ENCODE peak calls at places on chromosomes 11 and 22, in nine cellular contexts. Y is psoas muscle, O is K562, W is astrocyte of the spinal cord, L is endodermal cell, R is adrenal gland, G is neural progenitor cell, H is AG04449, J is OCI-LY7. Q is an unnamed sample.

GRCh38 chr11:26703792-26704191 is 18.1 kb downstream of the SLC5A12 start:
- DNase-seq in J (no peak), H (no peak), G (peak; percentile 25), W (no peak), O (no peak), Y (no peak), L (no peak), R (no peak), Q (no peak)

GRCh38 chr11:50174189-50174588 is 141.5 kb downstream of the OR4C45 start:
- DNase-seq in O (no peak), L (no peak), H (peak; percentile 5), Y (no peak), R (no peak), J (no peak), W (no peak), G (no peak), Q (no peak)

GRCh38 chr22:22932512-22932941 is 44.9 kb downstream of the IGLL5 start:
- DNase-seq in W (no peak), R (no peak), G (no peak), L (no peak), Y (peak; percentile 0), O (no peak), J (peak; percentile 47), H (no peak), Q (no peak)

GRCh38 chr11:19263333-19263732 is 22.6 kb upstream of the E2F8 start:
- DNase-seq in L (no peak), H (no peak), R (no peak), Y (no peak), J (no peak), O (no peak), G (no peak), W (no peak), Q (peak; percentile 51)

GRCh38 chr11:74330065-74330858 is 18.8 kb upstream of the P4HA3 start:
- DNase-seq in R (no peak), G (no peak), L (no peak), O (no peak), H (no peak), W (peak; percentile 72), J (no peak), Y (no peak), Q (peak; percentile 55)

GRCh38 chr11:70942593-70942992 is 309.8 kb downstream of the SHANK2 start:
- DNase-seq in G (no peak), L (peak; percentile 78), J (peak; percentile 24), W (no peak), H (no peak), R (no peak), Y (no peak), O (peak; percentile 43), Q (no peak)

GRCh38 chr22:44586337-44586990 is 88.4 kb upstream of the RTL6 start:
- DNase-seq in R (no peak), L (peak; percentile 46), H (no peak), J (no peak), W (no peak), Y (no peak), O (no peak), G (no peak), Q (no peak)

GRCh38 chr11:6319001-6319878 is 1.1 kb downstream of the CAVIN3 start:
- DNase-seq in H (peak; percentile 63), J (no peak), R (peak; percentile 54), G (peak; percentile 69), W (peak; percentile 26), O (no peak), Y (peak; percentile 56), L (peak; percentile 79), Q (no peak)

GRCh38 chr11:56911312-56911711 is 77.4 kb upstream of the OR5AK2 start:
- DNase-seq in H (no peak), O (no peak), W (no peak), J (no peak), R (no peak), G (no peak), L (no peak), Y (no peak), Q (no peak)

GRCh38 chr11:133929401-133930052 is 27.2 kb downstream of the IGSF9B start:
- DNase-seq in W (no peak), H (no peak), Y (no peak), O (no peak), L (no peak), J (no peak), G (no peak), R (no peak), Q (no peak)

GRCh38 chr22:27628891-27629631 is 172.5 kb downstream of the MN1 start:
- DNase-seq in R (no peak), G (no peak), Y (no peak), W (no peak), H (no peak), O (no peak), L (no peak), J (no peak), Q (no peak)

GRCh38 chr11:60951909-60952741 is at the start of gene SLC15A3:
- DNase-seq in W (no peak), Y (peak; percentile 61), O (no peak), H (no peak), R (peak; percentile 78), G (peak; percentile 49), J (peak; percentile 86), L (peak; percentile 83), Q (no peak)

DNA sequence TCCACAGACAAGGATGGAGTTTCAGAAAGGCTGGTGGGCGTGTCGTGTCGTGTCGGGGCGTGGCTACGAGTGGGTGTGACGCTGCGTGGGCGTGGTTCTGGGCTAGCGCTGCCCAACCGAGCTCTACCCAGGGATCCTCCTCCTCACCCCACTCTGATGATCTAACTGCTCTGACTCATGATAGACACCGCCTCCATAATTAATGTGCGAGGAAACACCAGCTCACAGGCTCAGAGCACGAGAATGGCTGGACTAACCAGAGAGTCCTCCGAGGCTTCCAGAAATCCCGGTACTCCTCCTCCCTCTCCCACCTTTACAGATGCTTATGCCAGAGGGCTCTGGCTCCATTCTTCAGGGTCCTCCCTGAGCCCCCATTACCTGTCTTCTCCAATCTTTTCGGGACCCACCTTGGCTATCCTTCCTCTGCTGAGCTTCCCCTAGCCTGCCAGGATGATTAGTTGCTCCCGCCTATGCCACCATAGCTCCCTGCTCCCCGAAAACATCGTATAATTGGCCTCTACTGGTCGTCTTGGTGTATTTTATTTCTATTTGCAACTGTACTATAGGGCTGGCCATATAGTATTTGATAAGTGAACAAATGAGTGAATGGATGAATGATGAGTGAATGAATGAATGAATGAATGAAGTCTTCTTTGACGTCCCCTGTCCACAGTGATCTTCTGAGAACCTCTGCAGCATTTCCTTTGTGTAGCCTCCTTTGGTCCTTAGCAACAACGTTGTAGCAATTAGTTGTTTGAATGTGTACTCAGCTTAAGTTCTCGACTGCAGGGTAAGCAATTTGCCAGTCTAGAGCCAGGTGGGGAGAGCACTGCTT is 21.7 kb downstream of the TMPRSS13 start:
- DNase-seq in G (peak; percentile 70), L (peak; percentile 98), J (peak; percentile 34), W (peak; percentile 90), H (peak; percentile 26), O (peak; percentile 95), R (peak; percentile 96), Y (peak; percentile 84), Q (peak; percentile 84)
- H3K4me3 ChIP-seq in G (no peak overlapping the region), L (no peak overlapping the region), J (no peak overlapping the region), W (no peak overlapping the region), H (no peak overlapping the region), O (peak overlapping the region; percentile 44), R (no peak overlapping the region), Y (no peak overlapping the region), Q (no peak overlapping the region)

DNA sequence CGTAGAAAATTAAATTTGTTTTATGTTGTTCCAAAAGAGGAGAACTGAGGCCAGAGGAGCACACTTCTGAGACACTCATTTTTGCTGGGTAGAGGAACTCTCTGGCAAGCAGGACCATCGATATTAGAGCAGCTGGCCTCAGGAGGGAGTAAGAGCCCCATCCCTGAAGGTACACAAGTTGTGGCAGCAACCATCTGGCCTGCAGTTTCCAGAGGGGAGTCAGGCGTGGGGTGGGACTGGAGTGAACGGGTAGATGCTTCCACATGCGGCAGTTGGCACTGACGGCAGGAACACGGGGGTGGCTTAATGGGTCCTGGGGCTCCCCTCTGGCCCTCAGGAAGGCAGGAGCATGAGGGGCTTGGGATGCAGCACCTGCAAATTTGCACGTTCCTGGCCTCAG is 13.2 kb upstream of the SSTR3 start:
- DNase-seq in W (no peak), O (no peak), J (peak; percentile 51), H (no peak), G (no peak), Y (no peak), L (no peak), R (no peak), Q (no peak)
- TF ChIP-seq CTCF in W (peak; percentile 21), O (peak; percentile 16), J (peak; percentile 69), H (peak; percentile 18), G (no peak), Y (no peak), L (peak; percentile 49), R (no peak), Q (peak; percentile 30)

DNA sequence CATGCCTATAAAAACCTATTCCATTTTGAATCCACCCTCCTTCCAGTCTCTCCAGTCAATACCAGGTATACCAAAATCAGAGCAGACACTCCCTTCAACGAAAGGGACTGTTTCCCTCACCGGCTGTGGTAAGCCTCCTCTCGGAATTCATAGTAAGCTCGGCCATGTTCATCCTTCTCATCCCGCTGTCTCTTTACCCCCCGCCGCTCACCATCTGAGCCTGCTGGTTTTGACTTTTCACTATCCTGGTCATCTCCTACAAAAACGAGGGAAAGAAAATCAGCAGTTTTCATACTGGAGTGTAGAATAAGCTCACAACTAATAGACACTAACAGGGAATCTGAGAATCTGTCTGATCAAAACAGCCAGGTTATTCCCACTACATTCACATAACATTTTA is 3.1 kb downstream of the HNRNPUL2 start:
- DNase-seq in G (no peak), Y (no peak), O (no peak), W (no peak), R (peak; percentile 39), L (no peak), J (no peak), H (no peak), Q (no peak)
- H3K4me3 ChIP-seq in G (peak overlapping the region; percentile 79), Y (peak overlapping the region; percentile 76), O (no peak overlapping the region), W (peak overlapping the region; percentile 78), R (peak overlapping the region; percentile 79), L (peak overlapping the region; percentile 97), J (peak overlapping the region; percentile 97), H (peak overlapping the region; percentile 23), Q (peak overlapping the region; percentile 84)

DNA sequence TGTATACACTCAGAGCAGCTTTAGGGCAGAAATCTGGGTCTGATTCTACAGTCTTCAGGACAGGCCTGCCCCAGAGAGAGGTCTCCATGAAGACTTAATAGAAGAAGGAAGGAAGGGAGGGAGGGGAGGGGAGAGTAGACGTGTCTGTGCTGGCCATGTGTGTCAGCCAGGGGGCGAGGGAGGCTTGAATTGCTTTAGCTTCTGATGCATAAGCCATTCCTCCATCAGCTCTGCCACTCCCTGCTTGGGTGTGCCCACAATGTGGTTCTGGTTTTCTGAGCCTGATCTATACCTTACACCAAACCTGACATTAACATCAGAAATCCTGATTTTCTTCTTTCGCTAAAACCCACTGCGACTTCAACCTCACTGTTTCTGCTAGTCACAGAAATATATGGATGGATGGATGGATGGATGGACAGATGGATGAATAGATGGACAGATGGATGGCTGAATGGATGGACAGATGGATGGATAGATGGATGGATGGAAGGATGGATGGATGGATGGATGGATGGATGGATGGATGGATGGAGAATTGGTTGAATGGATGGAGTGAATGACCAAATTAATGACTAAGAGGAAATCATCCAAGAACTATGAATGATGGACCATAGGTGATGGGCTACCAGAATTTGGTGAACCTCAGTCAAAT is 56.5 kb upstream of the PRDM11 start:
- DNase-seq in R (peak; percentile 59), G (peak; percentile 63), W (peak; percentile 23), L (peak; percentile 78), J (peak; percentile 37), H (no peak), O (no peak), Y (no peak), Q (no peak)
- TF ChIP-seq CTCF in R (no peak), G (peak; percentile 43), W (peak; percentile 21), L (peak; percentile 72), J (peak; percentile 33), H (peak; percentile 24), O (no peak), Y (no peak), Q (peak; percentile 19)

GRCh38 chr11:66593650-66594049 is 665 bp downstream of the CCS start:
- DNase-seq in R (no peak), J (no peak), L (no peak), O (no peak), G (no peak), W (no peak), Y (no peak), H (no peak), Q (no peak)
- H3K4me3 ChIP-seq in R (peak overlapping the region; percentile 77), J (peak overlapping the region; percentile 73), L (peak overlapping the region; percentile 94), O (peak overlapping the region; percentile 75), G (peak overlapping the region; percentile 55), W (peak overlapping the region; percentile 75), Y (peak overlapping the region; percentile 92), H (peak overlapping the region; percentile 76), Q (peak overlapping the region; percentile 64)